ENCODE peak calls at places on chromosomes 2 and 18, in eight cellular contexts. One of them, this sample, is unnamed.
A peak's percentile ranks its signal among the peaks of the same experiment; 100 is the strongest.

GRCh38 chr2:233476083-233476410 is 90.5 kb downstream of the USP40 start:
- DNase-seq in dorsolateral prefrontal cortex: no peak
- DNase-seq in fibroblast of lung: no peak
- DNase-seq in uterus: no peak
- DNase-seq in endothelial cell of umbilical vein: no peak
- DNase-seq in epithelial cell of esophagus: no peak
- DNase-seq in Caco-2: no peak
- DNase-seq in ovary: no peak
- DNase-seq in this sample: no peak

GRCh38 chr2:36438454-36438977 is 82.9 kb downstream of the CRIM1 start:
- DNase-seq in ovary: no peak
- DNase-seq in uterus: no peak
- DNase-seq in dorsolateral prefrontal cortex: no peak
- DNase-seq in Caco-2: no peak
- DNase-seq in fibroblast of lung: peak; percentile 99
- DNase-seq in endothelial cell of umbilical vein: peak; percentile 76
- DNase-seq in epithelial cell of esophagus: peak; percentile 95
- DNase-seq in this sample: peak; percentile 97

GRCh38 chr2:149490296-149490695 is 97.3 kb downstream of the MMADHC start:
- DNase-seq in ovary: no peak
- DNase-seq in endothelial cell of umbilical vein: peak; percentile 39
- DNase-seq in uterus: no peak
- DNase-seq in dorsolateral prefrontal cortex: no peak
- DNase-seq in fibroblast of lung: peak; percentile 42
- DNase-seq in epithelial cell of esophagus: no peak
- DNase-seq in Caco-2: no peak
- DNase-seq in this sample: no peak

GRCh38 chr2:43010428-43011141 is 215.8 kb downstream of the ZFP36L2 start:
- DNase-seq in dorsolateral prefrontal cortex: no peak
- DNase-seq in epithelial cell of esophagus: peak; percentile 91
- DNase-seq in Caco-2: peak; percentile 26
- DNase-seq in fibroblast of lung: peak; percentile 35
- DNase-seq in uterus: no peak
- DNase-seq in endothelial cell of umbilical vein: no peak
- DNase-seq in ovary: no peak
- DNase-seq in this sample: no peak

GRCh38 chr2:215920244-215921100 is 92.9 kb downstream of the MREG start:
- DNase-seq in epithelial cell of esophagus: peak; percentile 83
- DNase-seq in Caco-2: peak; percentile 71
- DNase-seq in uterus: peak; percentile 64
- DNase-seq in ovary: peak; percentile 55
- DNase-seq in dorsolateral prefrontal cortex: peak; percentile 44
- DNase-seq in endothelial cell of umbilical vein: peak; percentile 87
- DNase-seq in fibroblast of lung: peak; percentile 78
- DNase-seq in this sample: peak; percentile 47

GRCh38 chr18:67379991-67380390 is 136.5 kb downstream of the DSEL start:
- DNase-seq in epithelial cell of esophagus: no peak
- DNase-seq in fibroblast of lung: no peak
- DNase-seq in ovary: no peak
- DNase-seq in uterus: no peak
- DNase-seq in dorsolateral prefrontal cortex: no peak
- DNase-seq in Caco-2: no peak
- DNase-seq in endothelial cell of umbilical vein: no peak
- DNase-seq in this sample: no peak

GRCh38 chr18:22455425-22456150 is 37.9 kb upstream of the CTAGE1 start:
- DNase-seq in uterus: no peak
- DNase-seq in fibroblast of lung: no peak
- DNase-seq in epithelial cell of esophagus: no peak
- DNase-seq in Caco-2: no peak
- DNase-seq in ovary: no peak
- DNase-seq in dorsolateral prefrontal cortex: no peak
- DNase-seq in endothelial cell of umbilical vein: no peak
- DNase-seq in this sample: no peak

GRCh38 chr2:29113027-29113686 is 2.1 kb upstream of the CLIP4 start:
- DNase-seq in Caco-2: no peak
- DNase-seq in epithelial cell of esophagus: peak; percentile 57
- DNase-seq in fibroblast of lung: peak; percentile 95
- DNase-seq in uterus: no peak
- DNase-seq in ovary: no peak
- DNase-seq in endothelial cell of umbilical vein: no peak
- DNase-seq in dorsolateral prefrontal cortex: no peak
- DNase-seq in this sample: no peak

GRCh38 chr2:62653582-62654422 is 51.7 kb upstream of the EHBP1 start:
- DNase-seq in uterus: no peak
- DNase-seq in fibroblast of lung: peak; percentile 32
- DNase-seq in Caco-2: peak; percentile 71
- DNase-seq in epithelial cell of esophagus: peak; percentile 93
- DNase-seq in endothelial cell of umbilical vein: no peak
- DNase-seq in dorsolateral prefrontal cortex: no peak
- DNase-seq in ovary: no peak
- DNase-seq in this sample: no peak

GRCh38 chr2:69734040-69734611 is 7.8 kb upstream of the ANXA4 start:
- DNase-seq in epithelial cell of esophagus: no peak
- DNase-seq in fibroblast of lung: peak; percentile 27
- DNase-seq in dorsolateral prefrontal cortex: no peak
- DNase-seq in uterus: peak; percentile 50
- DNase-seq in Caco-2: peak; percentile 77
- DNase-seq in endothelial cell of umbilical vein: no peak
- DNase-seq in ovary: peak; percentile 51
- DNase-seq in this sample: no peak

GRCh38 chr2:172438741-172439508 is 11.5 kb downstream of the ITGA6 start:
- DNase-seq in Caco-2: no peak
- DNase-seq in fibroblast of lung: peak; percentile 52
- DNase-seq in dorsolateral prefrontal cortex: no peak
- DNase-seq in endothelial cell of umbilical vein: peak; percentile 71
- DNase-seq in ovary: no peak
- DNase-seq in epithelial cell of esophagus: peak; percentile 75
- DNase-seq in uterus: no peak
- DNase-seq in this sample: no peak

GRCh38 chr2:178202927-178203326 is 8.6 kb downstream of the OSBPL6 start:
- DNase-seq in epithelial cell of esophagus: no peak
- DNase-seq in uterus: no peak
- DNase-seq in endothelial cell of umbilical vein: no peak
- DNase-seq in ovary: no peak
- DNase-seq in fibroblast of lung: no peak
- DNase-seq in Caco-2: no peak
- DNase-seq in dorsolateral prefrontal cortex: no peak
- DNase-seq in this sample: no peak

GRCh38 chr2:29120846-29121245 is 5.6 kb downstream of the CLIP4 start:
- DNase-seq in fibroblast of lung: no peak
- DNase-seq in endothelial cell of umbilical vein: no peak
- DNase-seq in ovary: no peak
- DNase-seq in epithelial cell of esophagus: no peak
- DNase-seq in dorsolateral prefrontal cortex: no peak
- DNase-seq in Caco-2: no peak
- DNase-seq in uterus: no peak
- DNase-seq in this sample: no peak

GRCh38 chr2:88493481-88493880 is 41.0 kb upstream of the FOXI3 start:
- DNase-seq in epithelial cell of esophagus: no peak
- DNase-seq in endothelial cell of umbilical vein: no peak
- DNase-seq in Caco-2: no peak
- DNase-seq in fibroblast of lung: no peak
- DNase-seq in uterus: no peak
- DNase-seq in dorsolateral prefrontal cortex: no peak
- DNase-seq in ovary: no peak
- DNase-seq in this sample: no peak

GRCh38 chr18:57208056-57208455 is 61.2 kb downstream of the BOD1L2 start:
- DNase-seq in epithelial cell of esophagus: no peak
- DNase-seq in uterus: no peak
- DNase-seq in ovary: no peak
- DNase-seq in dorsolateral prefrontal cortex: no peak
- DNase-seq in fibroblast of lung: no peak
- DNase-seq in endothelial cell of umbilical vein: no peak
- DNase-seq in Caco-2: no peak
- DNase-seq in this sample: no peak

GRCh38 chr2:66432801-66433694 is 1.9 kb upstream of the MEIS1 start:
- DNase-seq in uterus: peak; percentile 94
- DNase-seq in fibroblast of lung: peak; percentile 98
- DNase-seq in endothelial cell of umbilical vein: peak; percentile 95
- DNase-seq in epithelial cell of esophagus: peak; percentile 97
- DNase-seq in dorsolateral prefrontal cortex: peak; percentile 81
- DNase-seq in Caco-2: peak; percentile 95
- DNase-seq in ovary: peak; percentile 93
- DNase-seq in this sample: peak; percentile 90
- TF ChIP-seq CTCF in uterus: no peak
- TF ChIP-seq CTCF in fibroblast of lung: no peak
- TF ChIP-seq CTCF in endothelial cell of umbilical vein: no peak
- TF ChIP-seq CTCF in epithelial cell of esophagus: peak; percentile 5
- TF ChIP-seq CTCF in dorsolateral prefrontal cortex: no peak
- TF ChIP-seq CTCF in Caco-2: no peak
- TF ChIP-seq CTCF in ovary: no peak
- TF ChIP-seq CTCF in this sample: no peak

DNA sequence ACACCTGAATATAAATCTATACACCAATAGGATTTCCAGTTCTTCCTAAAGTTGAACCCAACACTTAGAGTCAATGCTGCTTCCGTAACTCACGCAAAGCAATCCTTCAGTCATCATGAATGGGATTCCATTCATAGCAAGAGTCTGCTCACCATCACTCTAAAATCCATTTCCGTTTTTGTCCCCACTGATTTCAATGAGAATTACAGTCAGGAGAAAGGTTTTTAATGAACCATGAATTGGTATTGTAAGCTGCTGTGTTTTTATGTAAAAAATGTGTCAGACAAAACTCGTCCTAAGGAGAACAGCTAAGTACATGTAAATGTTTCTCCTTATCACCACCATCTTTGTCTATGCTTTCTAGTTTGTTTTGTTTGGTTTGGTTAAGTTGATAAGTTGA is 391.5 kb downstream of the IRS1 start:
- DNase-seq in dorsolateral prefrontal cortex: no peak
- DNase-seq in fibroblast of lung: no peak
- DNase-seq in endothelial cell of umbilical vein: no peak
- DNase-seq in ovary: no peak
- DNase-seq in uterus: no peak
- DNase-seq in epithelial cell of esophagus: no peak
- DNase-seq in Caco-2: no peak
- DNase-seq in this sample: no peak
- H3K4me3 ChIP-seq in dorsolateral prefrontal cortex: no peak overlapping the region
- H3K4me3 ChIP-seq in fibroblast of lung: no peak overlapping the region
- H3K4me3 ChIP-seq in endothelial cell of umbilical vein: no peak overlapping the region
- H3K4me3 ChIP-seq in ovary: no peak overlapping the region
- H3K4me3 ChIP-seq in uterus: no peak overlapping the region
- H3K4me3 ChIP-seq in epithelial cell of esophagus: no peak overlapping the region
- H3K4me3 ChIP-seq in Caco-2: no peak overlapping the region
- H3K4me3 ChIP-seq in this sample: no peak overlapping the region

DNA sequence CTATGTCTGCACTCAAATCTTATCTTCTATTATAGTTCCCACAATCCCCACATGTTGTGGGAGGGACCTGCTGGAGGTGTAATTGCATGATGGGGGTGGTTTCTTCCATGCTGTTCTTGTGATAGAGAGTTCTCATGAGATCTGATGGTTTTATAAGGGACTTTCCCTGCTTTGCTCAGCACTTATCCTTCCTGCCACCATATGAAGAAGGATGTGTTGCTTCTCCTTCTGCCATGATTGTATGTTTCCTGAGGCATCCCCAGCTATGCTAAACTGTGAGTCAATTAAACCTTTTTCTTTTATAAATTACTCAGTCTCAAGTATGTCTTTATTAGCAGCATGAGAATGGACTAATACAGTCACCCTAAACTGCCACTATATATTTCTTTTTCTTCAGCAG is 79.1 kb downstream of the SH3YL1 start:
- DNase-seq in endothelial cell of umbilical vein: no peak
- DNase-seq in uterus: no peak
- DNase-seq in Caco-2: no peak
- DNase-seq in fibroblast of lung: no peak
- DNase-seq in ovary: no peak
- DNase-seq in epithelial cell of esophagus: no peak
- DNase-seq in dorsolateral prefrontal cortex: no peak
- DNase-seq in this sample: no peak
- TF ChIP-seq CTCF in endothelial cell of umbilical vein: no peak
- TF ChIP-seq CTCF in uterus: no peak
- TF ChIP-seq CTCF in Caco-2: no peak
- TF ChIP-seq CTCF in fibroblast of lung: no peak
- TF ChIP-seq CTCF in ovary: no peak
- TF ChIP-seq CTCF in epithelial cell of esophagus: no peak
- TF ChIP-seq CTCF in dorsolateral prefrontal cortex: no peak
- TF ChIP-seq CTCF in this sample: no peak

GRCh38 chr2:197591706-197592072 is 75.8 kb downstream of the MOB4 start:
- DNase-seq in Caco-2: no peak
- DNase-seq in ovary: no peak
- DNase-seq in uterus: no peak
- DNase-seq in fibroblast of lung: no peak
- DNase-seq in epithelial cell of esophagus: peak; percentile 17
- DNase-seq in dorsolateral prefrontal cortex: no peak
- DNase-seq in endothelial cell of umbilical vein: no peak
- DNase-seq in this sample: no peak
- H3K4me3 ChIP-seq in Caco-2: no peak overlapping the region
- H3K4me3 ChIP-seq in ovary: no peak overlapping the region
- H3K4me3 ChIP-seq in uterus: no peak overlapping the region
- H3K4me3 ChIP-seq in fibroblast of lung: no peak overlapping the region
- H3K4me3 ChIP-seq in epithelial cell of esophagus: no peak overlapping the region
- H3K4me3 ChIP-seq in dorsolateral prefrontal cortex: no peak overlapping the region
- H3K4me3 ChIP-seq in endothelial cell of umbilical vein: no peak overlapping the region
- H3K4me3 ChIP-seq in this sample: no peak overlapping the region

DNA sequence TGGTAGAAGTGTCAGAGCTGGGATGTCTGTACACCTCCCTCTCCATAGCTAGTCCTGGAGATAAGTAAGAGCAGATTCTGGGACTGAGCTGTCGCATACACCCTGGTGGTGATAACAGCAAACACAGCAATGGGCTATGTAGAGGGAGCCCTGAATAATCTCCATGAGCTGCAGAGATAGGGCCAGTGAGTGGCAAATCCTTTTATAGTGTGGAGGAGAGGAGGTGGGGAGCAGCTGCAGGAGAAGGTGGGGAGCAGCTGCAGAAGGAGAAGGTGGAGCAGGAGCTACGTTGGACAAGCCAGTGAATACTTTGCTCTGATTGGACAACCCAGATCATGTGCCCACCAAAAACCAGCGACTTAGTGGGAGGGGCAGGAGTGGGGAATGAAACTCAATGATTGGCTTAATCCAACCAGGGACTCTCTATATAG is 85.5 kb downstream of the TMEM247 start:
- DNase-seq in endothelial cell of umbilical vein: no peak
- DNase-seq in Caco-2: no peak
- DNase-seq in ovary: no peak
- DNase-seq in epithelial cell of esophagus: no peak
- DNase-seq in dorsolateral prefrontal cortex: no peak
- DNase-seq in uterus: no peak
- DNase-seq in fibroblast of lung: no peak
- DNase-seq in this sample: no peak
- TF ChIP-seq CTCF in endothelial cell of umbilical vein: no peak
- TF ChIP-seq CTCF in Caco-2: no peak
- TF ChIP-seq CTCF in ovary: no peak
- TF ChIP-seq CTCF in epithelial cell of esophagus: no peak
- TF ChIP-seq CTCF in dorsolateral prefrontal cortex: no peak
- TF ChIP-seq CTCF in uterus: no peak
- TF ChIP-seq CTCF in fibroblast of lung: no peak
- TF ChIP-seq CTCF in this sample: no peak